ENCODE peak calls at places on chromosomes 11 and 22, in six cellular contexts. One of them, this sample, is unnamed.

GRCh38 chr11:104637652-104638170 is 260.5 kb downstream of the CASP12 start:
- DNase-seq in GM23248: no peak
- DNase-seq in astrocyte of the hippocampus: no peak
- DNase-seq in left ventricle myocardium superior: no peak
- DNase-seq in activated CD8-positive, alpha-beta T cell treated with anti-CD3 and anti-CD28 coated beads for 36 hours: no peak
- DNase-seq in lower lobe of right lung: no peak
- DNase-seq in this sample: no peak

GRCh38 chr22:36368359-36368983 is 19.3 kb downstream of the MYH9 start:
- DNase-seq in GM23248: peak; percentile 74
- DNase-seq in astrocyte of the hippocampus: peak; percentile 90
- DNase-seq in left ventricle myocardium superior: no peak
- DNase-seq in lower lobe of right lung: no peak
- DNase-seq in activated CD8-positive, alpha-beta T cell treated with anti-CD3 and anti-CD28 coated beads for 36 hours: peak; percentile 68
- DNase-seq in this sample: no peak

GRCh38 chr11:128422576-128423370 is 164.6 kb downstream of the ETS1 start:
- DNase-seq in GM23248: no peak
- DNase-seq in lower lobe of right lung: peak; percentile 47
- DNase-seq in left ventricle myocardium superior: peak; percentile 48
- DNase-seq in astrocyte of the hippocampus: no peak
- DNase-seq in activated CD8-positive, alpha-beta T cell treated with anti-CD3 and anti-CD28 coated beads for 36 hours: peak; percentile 99
- DNase-seq in this sample: no peak

GRCh38 chr11:61480936-61481335 is 27.6 kb upstream of the LRRC10B start:
- DNase-seq in lower lobe of right lung: no peak
- DNase-seq in astrocyte of the hippocampus: peak; percentile 59
- DNase-seq in GM23248: no peak
- DNase-seq in left ventricle myocardium superior: peak; percentile 43
- DNase-seq in activated CD8-positive, alpha-beta T cell treated with anti-CD3 and anti-CD28 coated beads for 36 hours: no peak
- DNase-seq in this sample: no peak

GRCh38 chr22:48135641-48136040 is 1373.2 kb downstream of the TBC1D22A start:
- DNase-seq in astrocyte of the hippocampus: no peak
- DNase-seq in GM23248: no peak
- DNase-seq in activated CD8-positive, alpha-beta T cell treated with anti-CD3 and anti-CD28 coated beads for 36 hours: no peak
- DNase-seq in left ventricle myocardium superior: no peak
- DNase-seq in lower lobe of right lung: no peak
- DNase-seq in this sample: no peak

GRCh38 chr11:14310696-14311095 is 48.3 kb downstream of the RRAS2 start:
- DNase-seq in astrocyte of the hippocampus: peak; percentile 47
- DNase-seq in left ventricle myocardium superior: no peak
- DNase-seq in lower lobe of right lung: no peak
- DNase-seq in GM23248: peak; percentile 55
- DNase-seq in activated CD8-positive, alpha-beta T cell treated with anti-CD3 and anti-CD28 coated beads for 36 hours: no peak
- DNase-seq in this sample: no peak

GRCh38 chr22:40939202-40939601 is 12.0 kb upstream of the RBX1 start:
- DNase-seq in activated CD8-positive, alpha-beta T cell treated with anti-CD3 and anti-CD28 coated beads for 36 hours: no peak
- DNase-seq in lower lobe of right lung: no peak
- DNase-seq in astrocyte of the hippocampus: no peak
- DNase-seq in GM23248: no peak
- DNase-seq in left ventricle myocardium superior: no peak
- DNase-seq in this sample: no peak

GRCh38 chr11:68373189-68373809 is 60.9 kb downstream of the LRP5 start:
- DNase-seq in astrocyte of the hippocampus: peak; percentile 43
- DNase-seq in left ventricle myocardium superior: peak; percentile 71
- DNase-seq in lower lobe of right lung: no peak
- DNase-seq in activated CD8-positive, alpha-beta T cell treated with anti-CD3 and anti-CD28 coated beads for 36 hours: no peak
- DNase-seq in GM23248: peak; percentile 68
- DNase-seq in this sample: no peak